ENCODE peak calls at places on chromosomes 4 and X, in eight cellular contexts. E, H, N, D, B, T, X and K are unnamed samples.

GRCh38 chrX:105315301-105315700 is 94.8 kb upstream of the TEX13A start:
- DNase-seq in B (no peak), N (no peak), E (no peak), X (no peak), H (no peak), T (no peak), D (no peak), K (no peak)

GRCh38 chrX:31884535-31884934 is 812.7 kb upstream of the FTHL17 start:
- DNase-seq in X (no peak), B (no peak), T (no peak), H (no peak), D (no peak), N (no peak), E (no peak), K (no peak)

GRCh38 chr4:114026447-114026846 is 47.0 kb upstream of the ARSJ start:
- DNase-seq in D (no peak), B (no peak), T (no peak), E (no peak), X (no peak), H (no peak), N (no peak), K (no peak)

GRCh38 chrX:4484266-4484665 is 770.8 kb upstream of the PRKX start:
- DNase-seq in B (no peak), D (no peak), X (no peak), H (no peak), N (no peak), T (no peak), E (no peak), K (no peak)

GRCh38 chr4:1080961-1081688 is 32.2 kb downstream of the RNF212 start:
- DNase-seq in H (no peak), B (no peak), E (no peak), T (no peak), D (no peak), X (no peak), N (no peak), K (no peak)

GRCh38 chr4:159368320-159368719 is 265.4 kb downstream of the RAPGEF2 start:
- DNase-seq in H (no peak), B (no peak), N (no peak), D (no peak), E (no peak), X (no peak), T (no peak), K (no peak)

GRCh38 chr4:26362745-26363439 is 42.1 kb downstream of the RBPJ start:
- DNase-seq in N (no peak), T (no peak), H (no peak), X (no peak), E (no peak), D (no peak), B (no peak), K (no peak)

GRCh38 chrX:155065035-155065734 is 5.8 kb downstream of the CMC4 start:
- DNase-seq in X (no peak), D (no peak), N (no peak), B (no peak), H (no peak), E (no peak), T (no peak), K (no peak)

GRCh38 chrX:119605398-119605738 is 856 bp downstream of the NKRF start:
- DNase-seq in T (no peak), D (no peak), H (no peak), X (no peak), E (peak; percentile 7), N (no peak), B (no peak), K (no peak)

GRCh38 chr4:185205697-185206342 is 2.0 kb upstream of the CFAP97 start:
- DNase-seq in N (no peak), X (no peak), T (no peak), H (no peak), B (no peak), E (no peak), D (no peak), K (no peak)

GRCh38 chrX:150763303-150763797 is 70.2 kb downstream of the MTMR1 start:
- DNase-seq in B (no peak), T (no peak), H (no peak), E (no peak), N (no peak), X (no peak), D (no peak), K (no peak)

GRCh38 chr4:72430050-72430449 is 139.0 kb downstream of the ADAMTS3 start:
- DNase-seq in D (no peak), E (no peak), X (no peak), T (no peak), H (no peak), B (no peak), N (no peak), K (no peak)

GRCh38 chr4:62711575-62711974 is 1511.4 kb downstream of the ADGRL3 start:
- DNase-seq in T (no peak), X (no peak), D (no peak), E (no peak), N (no peak), H (no peak), B (no peak), K (no peak)

GRCh38 chrX:8455600-8455999 is 9.0 kb upstream of the VCX3B start:
- DNase-seq in N (no peak), B (no peak), H (no peak), T (no peak), E (no peak), X (no peak), D (no peak), K (no peak)

GRCh38 chrX:79409657-79410056 is 42.5 kb upstream of the ITM2A start:
- DNase-seq in D (no peak), T (no peak), E (no peak), X (no peak), N (no peak), H (no peak), B (no peak), K (no peak)

GRCh38 chr4:1577818-1578217 is 106.3 kb downstream of the FAM53A start:
- DNase-seq in D (no peak), X (no peak), T (no peak), H (no peak), N (no peak), E (no peak), B (no peak), K (peak; percentile 21)

GRCh38 chr4:72604324-72604723 is 35.3 kb upstream of the ADAMTS3 start:
- DNase-seq in D (no peak), B (no peak), N (no peak), E (no peak), X (no peak), H (no peak), T (no peak), K (no peak)

GRCh38 chr4:86315579-86315978 is 44.3 kb downstream of the MAPK10 start:
- DNase-seq in T (no peak), E (no peak), B (no peak), D (no peak), N (no peak), H (no peak), X (no peak), K (no peak)

GRCh38 chrX:3743821-3744439 is 30.5 kb upstream of the PRKX start:
- DNase-seq in T (no peak), N (peak; percentile 39), D (no peak), B (no peak), X (no peak), E (no peak), H (no peak), K (no peak)

GRCh38 chr4:55808187-55808586 is 11.4 kb upstream of the EXOC1L start:
- DNase-seq in E (no peak), X (no peak), H (no peak), T (no peak), N (no peak), B (no peak), D (no peak), K (no peak)

GRCh38 chr4:93199492-93199891 is 629.1 kb upstream of the ATOH1 start:
- DNase-seq in T (no peak), B (no peak), D (no peak), N (no peak), X (no peak), E (no peak), H (no peak), K (no peak)

GRCh38 chrX:19904778-19905367 is 17.5 kb upstream of the SH3KBP1 start:
- DNase-seq in N (no peak), X (no peak), B (no peak), H (no peak), D (no peak), T (no peak), E (peak; percentile 4), K (no peak)